ENCODE peak calls at places on chromosome 3, in four cellular contexts. One of them, this sample, is unnamed. For H3K27me3, the result is how much of the 10 kb centered on the place peaks cover.

GRCh38 chr3:150215616-150216015 is 192.5 kb upstream of the TSC22D2 start:
- DNase-seq in esophagus squamous epithelium: no peak
- DNase-seq in uterus: no peak
- DNase-seq in esophagus muscularis mucosa: peak
- DNase-seq in this sample: no peak

GRCh38 chr3:146092230-146092629 is 68.8 kb downstream of the PLOD2 start:
- DNase-seq in esophagus muscularis mucosa: no peak
- DNase-seq in esophagus squamous epithelium: no peak
- DNase-seq in uterus: no peak
- DNase-seq in this sample: no peak

GRCh38 chr3:72957303-72957702 is 39.3 kb upstream of the PPP4R2 start:
- DNase-seq in esophagus muscularis mucosa: no peak
- DNase-seq in uterus: no peak
- DNase-seq in esophagus squamous epithelium: no peak
- DNase-seq in this sample: no peak

GRCh38 chr3:36840453-36840921 is 76.1 kb upstream of the DCLK3 start:
- DNase-seq in esophagus squamous epithelium: no peak
- DNase-seq in esophagus muscularis mucosa: no peak
- DNase-seq in uterus: no peak
- DNase-seq in this sample: peak

GRCh38 chr3:188197388-188197847 is 43.5 kb downstream of the LPP start:
- DNase-seq in esophagus squamous epithelium: no peak
- DNase-seq in uterus: peak
- DNase-seq in esophagus muscularis mucosa: no peak
- DNase-seq in this sample: no peak

GRCh38 chr3:127156651-127157050 is 36.3 kb upstream of the PRR23E start:
- DNase-seq in esophagus squamous epithelium: no peak
- DNase-seq in esophagus muscularis mucosa: no peak
- DNase-seq in uterus: no peak
- DNase-seq in this sample: no peak

GRCh38 chr3:156321934-156322333 is 201.6 kb downstream of the KCNAB1 start:
- DNase-seq in esophagus muscularis mucosa: no peak
- DNase-seq in uterus: no peak
- DNase-seq in esophagus squamous epithelium: no peak
- DNase-seq in this sample: no peak

GRCh38 chr3:197168606-197169005 is 129.8 kb downstream of the DLG1 start:
- DNase-seq in uterus: no peak
- DNase-seq in esophagus muscularis mucosa: no peak
- DNase-seq in esophagus squamous epithelium: no peak
- DNase-seq in this sample: no peak

GRCh38 chr3:180036678-180037455 is at the start of gene PEX5L:
- DNase-seq in esophagus muscularis mucosa: no peak
- DNase-seq in esophagus squamous epithelium: no peak
- DNase-seq in uterus: no peak
- DNase-seq in this sample: peak

GRCh38 chr3:13494463-13495350 is 14.6 kb downstream of the HDAC11 start:
- DNase-seq in esophagus muscularis mucosa: no peak
- DNase-seq in uterus: no peak
- DNase-seq in esophagus squamous epithelium: no peak
- DNase-seq in this sample: no peak

GRCh38 chr3:21747376-21747775 is 3.6 kb downstream of the ZNF385D start:
- DNase-seq in esophagus muscularis mucosa: no peak
- DNase-seq in uterus: no peak
- DNase-seq in esophagus squamous epithelium: no peak
- DNase-seq in this sample: peak

GRCh38 chr3:43770426-43771103 is 79.8 kb downstream of the ABHD5 start:
- DNase-seq in esophagus muscularis mucosa: no peak
- DNase-seq in uterus: peak
- DNase-seq in esophagus squamous epithelium: no peak
- DNase-seq in this sample: peak

GRCh38 chr3:85476891-85477495 is 518.2 kb downstream of the CADM2 start:
- DNase-seq in esophagus muscularis mucosa: no peak
- DNase-seq in uterus: no peak
- DNase-seq in esophagus squamous epithelium: no peak
- DNase-seq in this sample: no peak

GRCh38 chr3:9767418-9767817 is 2.3 kb downstream of the CAMK1 start:
- DNase-seq in uterus: no peak
- DNase-seq in esophagus squamous epithelium: no peak
- DNase-seq in esophagus muscularis mucosa: no peak
- DNase-seq in this sample: peak

GRCh38 chr3:88595025-88595424 is 445.3 kb downstream of the C3orf38 start:
- DNase-seq in uterus: no peak
- DNase-seq in esophagus squamous epithelium: no peak
- DNase-seq in esophagus muscularis mucosa: no peak
- DNase-seq in this sample: peak

GRCh38 chr3:27449530-27450150 is 34.5 kb downstream of the SLC4A7 start:
- DNase-seq in esophagus muscularis mucosa: no peak
- DNase-seq in esophagus squamous epithelium: no peak
- DNase-seq in uterus: no peak
- DNase-seq in this sample: no peak

GRCh38 chr3:4981160-4981687 is 2.0 kb downstream of the BHLHE40 start:
- DNase-seq in uterus: no peak
- DNase-seq in esophagus muscularis mucosa: no peak
- DNase-seq in esophagus squamous epithelium: no peak
- DNase-seq in this sample: no peak

GRCh38 chr3:50466177-50466576 is 37.3 kb downstream of the CACNA2D2 start:
- DNase-seq in esophagus muscularis mucosa: no peak
- DNase-seq in esophagus squamous epithelium: no peak
- DNase-seq in uterus: no peak
- DNase-seq in this sample: no peak

GRCh38 chr3:30162579-30162978 is 443.8 kb upstream of the TGFBR2 start:
- DNase-seq in esophagus muscularis mucosa: no peak
- DNase-seq in esophagus squamous epithelium: no peak
- DNase-seq in uterus: no peak
- DNase-seq in this sample: no peak

GRCh38 chr3:148333091-148333490 is 364.6 kb upstream of the AGTR1 start:
- DNase-seq in esophagus squamous epithelium: no peak
- DNase-seq in uterus: no peak
- DNase-seq in esophagus muscularis mucosa: no peak
- DNase-seq in this sample: no peak

GRCh38 chr3:13452490-13453335 is 27.4 kb upstream of the HDAC11 start:
- DNase-seq in uterus: no peak
- DNase-seq in esophagus muscularis mucosa: no peak
- DNase-seq in esophagus squamous epithelium: no peak
- DNase-seq in this sample: peak

GRCh38 chr3:99006686-99007085 is 105.2 kb upstream of the DCBLD2 start:
- DNase-seq in esophagus squamous epithelium: no peak
- DNase-seq in uterus: no peak
- DNase-seq in esophagus muscularis mucosa: no peak
- DNase-seq in this sample: no peak

GRCh38 chr3:39705351-39705900 is 104.0 kb upstream of the MYRIP start:
- DNase-seq in esophagus squamous epithelium: no peak
- DNase-seq in uterus: no peak
- DNase-seq in esophagus muscularis mucosa: no peak
- DNase-seq in this sample: no peak

GRCh38 chr3:113264249-113264648 is 52.9 kb downstream of the BOC start:
- DNase-seq in uterus: peak
- DNase-seq in esophagus squamous epithelium: no peak
- DNase-seq in esophagus muscularis mucosa: no peak
- DNase-seq in this sample: no peak

GRCh38 chr3:140358696-140359095 is 319.2 kb upstream of the TRIM42 start:
- DNase-seq in esophagus squamous epithelium: no peak
- DNase-seq in uterus: no peak
- DNase-seq in esophagus muscularis mucosa: no peak
- DNase-seq in this sample: peak

GRCh38 chr3:124035463-124036121 is 43.7 kb upstream of the ROPN1 start:
- DNase-seq in esophagus muscularis mucosa: peak
- DNase-seq in esophagus squamous epithelium: no peak
- DNase-seq in uterus: no peak
- DNase-seq in this sample: no peak

GRCh38 chr3:124034809-124035152 is 42.9 kb upstream of the ROPN1 start:
- DNase-seq in esophagus squamous epithelium: no peak
- DNase-seq in esophagus muscularis mucosa: peak
- DNase-seq in uterus: peak
- DNase-seq in this sample: no peak

GRCh38 chr3:124032881-124033359 is 41.0 kb upstream of the ROPN1 start:
- DNase-seq in esophagus squamous epithelium: no peak
- DNase-seq in uterus: peak
- DNase-seq in esophagus muscularis mucosa: peak
- DNase-seq in this sample: peak

GRCh38 chr3:124033360-124034015 is 41.6 kb upstream of the ROPN1 start:
- DNase-seq in esophagus squamous epithelium: no peak
- DNase-seq in uterus: peak
- DNase-seq in esophagus muscularis mucosa: peak
- DNase-seq in this sample: no peak

GRCh38 chr3:124034016-124034808 is 42.3 kb upstream of the ROPN1 start:
- DNase-seq in esophagus muscularis mucosa: peak
- DNase-seq in esophagus squamous epithelium: no peak
- DNase-seq in uterus: peak
- DNase-seq in this sample: no peak
- H3K27me3 ChIP-seq in esophagus muscularis mucosa: under half
- H3K27me3 ChIP-seq in esophagus squamous epithelium: under half
- H3K27me3 ChIP-seq in uterus: under half
- H3K27me3 ChIP-seq in this sample: under half

GRCh38 chr3:184361532-184361931 is at the start of the genes CLCN2 and POLR2H:
- DNase-seq in uterus: peak
- DNase-seq in esophagus muscularis mucosa: no peak
- DNase-seq in esophagus squamous epithelium: no peak
- DNase-seq in this sample: peak

GRCh38 chr3:184360070-184360833 is 1.2 kb downstream of the CLCN2 start:
- DNase-seq in esophagus squamous epithelium: no peak
- DNase-seq in uterus: no peak
- DNase-seq in esophagus muscularis mucosa: no peak
- DNase-seq in this sample: no peak

GRCh38 chr3:184360834-184361531 is 422 bp downstream of the CLCN2 start:
- DNase-seq in esophagus squamous epithelium: no peak
- DNase-seq in esophagus muscularis mucosa: no peak
- DNase-seq in uterus: no peak
- DNase-seq in this sample: no peak

GRCh38 chr3:184361932-184362667 is 590 bp downstream of the POLR2H start:
- DNase-seq in esophagus squamous epithelium: peak
- DNase-seq in uterus: no peak
- DNase-seq in esophagus muscularis mucosa: peak
- DNase-seq in this sample: peak

DNA sequence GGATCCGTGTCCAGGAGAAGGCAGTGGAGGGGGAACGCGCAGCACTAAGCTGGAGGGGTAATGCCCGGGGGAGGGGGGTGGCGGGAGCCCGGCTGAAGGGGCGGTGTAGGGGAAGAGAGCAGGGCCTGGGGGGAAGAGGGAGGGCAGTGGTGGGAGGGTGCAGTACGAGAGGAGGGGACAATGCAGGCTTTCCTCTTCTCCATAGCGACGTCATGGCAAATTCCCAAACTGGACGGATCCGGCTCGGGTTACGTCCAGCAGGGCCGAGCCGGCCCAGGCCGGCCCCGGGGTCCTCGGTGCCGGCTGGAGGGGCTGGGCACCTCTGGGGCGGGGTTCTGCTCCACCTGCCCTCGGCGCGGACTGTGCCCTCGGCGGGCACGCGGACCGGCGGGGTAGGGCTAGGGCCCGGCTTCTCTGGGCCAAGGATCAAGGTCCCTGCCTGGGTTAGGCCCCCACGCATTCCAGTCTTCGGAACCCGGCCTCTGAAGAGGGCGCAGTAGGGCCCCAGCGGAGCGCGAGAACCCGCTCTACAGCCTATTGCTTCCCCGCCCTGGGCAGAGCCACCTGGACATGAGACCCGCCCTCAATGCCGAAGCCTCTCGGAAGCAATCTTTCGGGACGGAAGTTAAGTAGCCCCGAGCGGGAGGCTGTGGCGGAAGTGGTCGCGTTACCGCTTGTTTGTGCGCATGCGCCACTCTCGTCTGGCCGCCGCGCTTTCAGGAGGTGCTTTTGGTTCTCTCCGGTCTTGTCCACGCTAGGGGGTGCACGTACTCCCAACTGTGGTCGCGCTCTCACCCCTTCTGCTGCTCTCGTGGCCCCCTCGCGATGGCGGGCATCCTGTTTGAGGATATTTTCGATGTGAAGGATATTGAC is 1.4 kb downstream of the POLR2H start:
- DNase-seq in esophagus squamous epithelium: peak
- DNase-seq in uterus: peak
- DNase-seq in esophagus muscularis mucosa: peak
- DNase-seq in this sample: peak
- TF ChIP-seq POLR2A in esophagus squamous epithelium: peak
- TF ChIP-seq POLR2A in uterus: peak
- TF ChIP-seq POLR2A in esophagus muscularis mucosa: peak
- TF ChIP-seq POLR2A in this sample: peak

GRCh38 chr3:195259564-195260285 is 11.2 kb downstream of the XXYLT1 start:
- DNase-seq in esophagus muscularis mucosa: peak
- DNase-seq in esophagus squamous epithelium: peak
- DNase-seq in uterus: peak
- DNase-seq in this sample: peak
- H3K4me3 ChIP-seq in esophagus muscularis mucosa: peak
- H3K4me3 ChIP-seq in esophagus squamous epithelium: peak
- H3K4me3 ChIP-seq in uterus: peak
- H3K4me3 ChIP-seq in this sample: no peak

GRCh38 chr3:155080692-155081091 is 573 bp downstream of the MME start:
- DNase-seq in esophagus muscularis mucosa: no peak
- DNase-seq in esophagus squamous epithelium: no peak
- DNase-seq in uterus: no peak
- DNase-seq in this sample: no peak
- H3K27me3 ChIP-seq in esophagus muscularis mucosa: under half
- H3K27me3 ChIP-seq in esophagus squamous epithelium: under half
- H3K27me3 ChIP-seq in uterus: under half
- H3K27me3 ChIP-seq in this sample: under half

GRCh38 chr3:100041328-100041749 is 73.0 kb downstream of the FILIP1L start:
- DNase-seq in esophagus squamous epithelium: no peak
- DNase-seq in uterus: no peak
- DNase-seq in esophagus muscularis mucosa: no peak
- DNase-seq in this sample: no peak
- TF ChIP-seq POLR2A in esophagus squamous epithelium: no peak
- TF ChIP-seq POLR2A in uterus: peak
- TF ChIP-seq POLR2A in esophagus muscularis mucosa: no peak
- TF ChIP-seq POLR2A in this sample: no peak

GRCh38 chr3:189394599-189395121 is 222.9 kb downstream of the TPRG1 start:
- DNase-seq in esophagus squamous epithelium: no peak
- DNase-seq in uterus: no peak
- DNase-seq in esophagus muscularis mucosa: no peak
- DNase-seq in this sample: no peak
- H3K4me3 ChIP-seq in esophagus squamous epithelium: no peak
- H3K4me3 ChIP-seq in uterus: no peak
- H3K4me3 ChIP-seq in esophagus muscularis mucosa: no peak
- H3K4me3 ChIP-seq in this sample: no peak

This sample was measured in thyroid gland.